ENCODE peak calls at places on chromosomes 1 and 21, in four cellular contexts. L is body of pancreas, Y is ovary, E is neural crest cell. C is an unnamed sample.
A peak's percentile ranks its signal among the peaks of the same experiment; 100 is the strongest.

GRCh38 chr1:30742963-30743559 is 14.5 kb downstream of the LAPTM5 start:
- DNase-seq in L (no peak), Y (no peak), E (no peak), C (no peak)

GRCh38 chr1:78003882-78004718 is 639 bp upstream of the DNAJB4 start:
- DNase-seq in L (peak; percentile 56), Y (peak; percentile 61), E (peak; percentile 32), C (no peak)

GRCh38 chr1:156106624-156107488 is 7.7 kb upstream of the LMNA start:
- DNase-seq in L (peak; percentile 41), Y (no peak), E (no peak), C (no peak)

GRCh38 chr1:178374016-178374415 is 122.7 kb downstream of the CLEC20A start:
- DNase-seq in L (no peak), Y (no peak), E (no peak), C (no peak)

GRCh38 chr1:205344010-205344808 is 12.5 kb downstream of the KLHDC8A start:
- DNase-seq in L (peak; percentile 57), Y (no peak), E (no peak), C (no peak)

GRCh38 chr1:147245129-147245528 is 2.6 kb downstream of the CHD1L start:
- DNase-seq in L (no peak), Y (no peak), E (no peak), C (no peak)

GRCh38 chr21:37915516-37915915 is 741 bp downstream of the KCNJ6 start:
- DNase-seq in L (no peak), Y (no peak), E (no peak), C (no peak)

GRCh38 chr1:67979532-67979931 is 70.9 kb downstream of the DIRAS3 start:
- DNase-seq in L (no peak), Y (no peak), E (no peak), C (no peak)

GRCh38 chr1:87219626-87220025 is 109.1 kb upstream of the LMO4 start:
- DNase-seq in L (no peak), Y (no peak), E (no peak), C (no peak)

GRCh38 chr21:45309069-45309521 is 21.4 kb upstream of the POFUT2 start:
- DNase-seq in L (peak; percentile 65), Y (peak; percentile 89), E (peak; percentile 77), C (peak; percentile 83)

GRCh38 chr1:153553096-153553495 is 4.0 kb upstream of the S100A3 start:
- DNase-seq in L (no peak), Y (no peak), E (no peak), C (no peak)

GRCh38 chr1:153553691-153554608 is 4.9 kb upstream of the S100A3 start:
- DNase-seq in L (no peak), Y (no peak), E (no peak), C (no peak)

GRCh38 chr1:153550827-153551512 is 1.9 kb upstream of the S100A3 start:
- DNase-seq in L (no peak), Y (peak; percentile 10), E (no peak), C (peak; percentile 59)

GRCh38 chr1:153550398-153550758 is 1.3 kb upstream of the S100A3 start:
- DNase-seq in L (no peak), Y (no peak), E (no peak), C (no peak)

DNA sequence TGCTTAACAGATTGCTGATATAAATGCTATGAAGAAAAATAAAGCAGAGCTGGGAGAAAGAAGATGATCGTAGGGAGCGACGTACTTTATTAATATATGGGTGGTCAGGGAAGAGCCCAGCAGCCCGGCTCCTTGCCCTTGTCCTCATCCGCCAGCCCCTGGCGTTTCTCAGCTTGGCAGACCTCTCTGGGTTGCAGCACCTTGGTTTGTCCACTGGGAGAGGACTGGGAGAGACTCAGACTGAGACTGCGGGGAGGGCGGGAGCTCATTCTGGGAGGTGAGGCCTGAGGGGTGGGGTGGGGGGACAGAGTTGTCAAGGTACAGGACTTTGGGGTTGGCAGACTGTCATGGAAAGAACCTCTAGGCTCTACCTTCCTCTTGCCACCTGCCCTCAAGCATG is 3.3 kb upstream of the S100A3 start:
- DNase-seq in L (no peak), Y (no peak), E (no peak), C (no peak)
- TF ChIP-seq CTCF in L (no peak), Y (no peak), E (no peak), C (no peak)

DNA sequence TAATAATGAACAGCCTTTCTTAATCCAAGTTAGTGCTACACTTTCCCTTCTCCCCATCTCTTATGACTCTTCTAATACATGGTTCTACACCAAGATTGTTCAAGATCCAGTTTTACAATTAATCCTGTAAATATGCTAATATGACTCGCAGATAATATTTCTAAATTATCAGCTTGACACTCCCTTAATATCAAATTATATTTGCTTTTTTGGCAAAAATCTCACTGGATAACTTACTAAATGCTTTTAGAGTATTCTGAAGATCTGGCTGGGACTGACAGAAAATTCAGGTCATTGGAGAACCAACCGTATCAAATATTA is 24.4 kb upstream of the CR1L start:
- DNase-seq in L (no peak), Y (no peak), E (no peak), C (no peak)
- TF ChIP-seq CTCF in L (no peak), Y (no peak), E (peak; percentile 17), C (peak; percentile 53)

GRCh38 chr21:14306143-14306907 is 76.6 kb downstream of the HSPA13 start:
- DNase-seq in L (no peak), Y (no peak), E (no peak), C (no peak)
- TF ChIP-seq CTCF in L (no peak), Y (no peak), E (no peak), C (peak; percentile 74)

DNA sequence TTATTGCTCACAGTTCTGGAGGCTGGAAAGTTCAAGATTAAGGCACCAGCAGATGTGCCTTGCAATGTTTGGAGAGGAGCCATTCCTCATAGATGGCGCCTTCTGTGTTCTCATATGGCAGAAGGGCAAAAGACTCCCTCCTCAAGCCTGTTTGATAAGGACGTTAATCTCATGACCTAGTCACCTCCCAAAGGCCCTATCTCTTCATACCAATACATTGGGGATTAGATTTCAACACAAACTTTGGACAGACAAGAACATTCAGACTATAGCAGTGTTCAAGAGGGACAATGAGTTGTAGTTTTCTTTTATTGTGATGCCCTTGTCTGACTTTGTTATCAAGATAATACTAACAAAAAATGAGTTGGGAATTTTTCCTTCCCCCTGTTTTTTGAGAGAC is 34.2 kb downstream of the PSMG1 start:
- DNase-seq in L (no peak), Y (no peak), E (no peak), C (no peak)
- TF ChIP-seq CTCF in L (no peak), Y (no peak), E (no peak), C (no peak)

GRCh38 chr1:202176949-202177927 is 16.4 kb upstream of the LGR6 start:
- DNase-seq in L (no peak), Y (no peak), E (no peak), C (no peak)
- TF ChIP-seq CTCF in L (no peak), Y (no peak), E (no peak), C (no peak)

DNA sequence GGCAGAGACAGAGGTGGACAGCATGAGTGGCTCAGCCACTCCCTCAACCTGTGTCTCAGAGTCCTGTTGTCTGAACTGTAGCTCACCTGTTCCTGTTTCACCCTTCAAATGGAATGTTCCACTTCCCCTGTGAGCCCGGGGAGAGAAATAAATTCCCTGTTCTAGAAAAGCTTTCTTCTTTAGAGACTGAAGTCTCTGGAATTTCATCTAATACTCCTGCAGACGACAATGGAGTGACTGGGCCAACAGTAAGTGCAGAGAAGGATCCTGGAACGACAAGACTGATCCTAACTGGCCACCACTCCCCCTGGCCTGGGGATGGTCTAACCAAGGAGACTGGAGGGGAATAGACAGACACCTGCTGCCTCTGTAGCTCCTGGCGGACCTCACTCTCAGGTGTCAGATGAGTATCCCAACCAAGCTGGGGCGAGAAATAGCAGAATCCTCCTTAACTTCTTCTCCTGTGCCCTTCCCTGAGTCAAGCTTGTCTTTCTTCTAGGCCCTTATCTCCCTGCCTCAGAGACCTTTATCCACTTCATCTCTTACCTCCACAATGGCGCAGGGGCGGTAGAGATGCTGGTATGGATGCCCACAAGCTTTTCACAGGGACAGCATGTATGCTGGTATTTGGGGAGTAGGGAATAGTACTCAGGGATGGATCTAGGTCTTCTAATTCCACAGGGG is 45.4 kb downstream of the PLEKHA6 start:
- DNase-seq in L (peak; percentile 30), Y (no peak), E (no peak), C (no peak)
- TF ChIP-seq CTCF in L (no peak), Y (no peak), E (no peak), C (no peak)